ENCODE peak calls at places on chromosomes 7 and 10, in ten cellular contexts. One of them, this sample, is unnamed. For H3K9me3, the result is how much of the 10 kb centered on the place peaks cover.

GRCh38 chr10:69730251-69731156 is 71.2 kb upstream of the COL13A1 start:
- DNase-seq in OCI-LY7: no peak
- DNase-seq in naive thymus-derived CD4-positive, alpha-beta T cell: no peak
- DNase-seq in hepatocyte: peak
- DNase-seq in esophagus squamous epithelium: no peak
- DNase-seq in aorta: no peak
- DNase-seq in right lobe of liver: no peak
- DNase-seq in breast epithelium: no peak
- DNase-seq in mucosa of descending colon: peak
- DNase-seq in CD8-positive, alpha-beta T cell: no peak
- DNase-seq in this sample: no peak

GRCh38 chr7:107105591-107106245 is 61.2 kb downstream of the PRKAR2B start:
- DNase-seq in OCI-LY7: no peak
- DNase-seq in naive thymus-derived CD4-positive, alpha-beta T cell: no peak
- DNase-seq in hepatocyte: no peak
- DNase-seq in esophagus squamous epithelium: no peak
- DNase-seq in aorta: no peak
- DNase-seq in right lobe of liver: no peak
- DNase-seq in breast epithelium: no peak
- DNase-seq in mucosa of descending colon: no peak
- DNase-seq in CD8-positive, alpha-beta T cell: no peak
- DNase-seq in this sample: no peak

GRCh38 chr7:40095695-40096327 is 38.6 kb downstream of the MPLKIP start:
- DNase-seq in OCI-LY7: no peak
- DNase-seq in naive thymus-derived CD4-positive, alpha-beta T cell: no peak
- DNase-seq in hepatocyte: no peak
- DNase-seq in esophagus squamous epithelium: no peak
- DNase-seq in aorta: no peak
- DNase-seq in right lobe of liver: no peak
- DNase-seq in breast epithelium: no peak
- DNase-seq in mucosa of descending colon: no peak
- DNase-seq in CD8-positive, alpha-beta T cell: no peak
- DNase-seq in this sample: no peak

GRCh38 chr7:112193915-112194502 is 12.2 kb downstream of the DOCK4 start:
- DNase-seq in OCI-LY7: no peak
- DNase-seq in naive thymus-derived CD4-positive, alpha-beta T cell: no peak
- DNase-seq in hepatocyte: no peak
- DNase-seq in esophagus squamous epithelium: no peak
- DNase-seq in aorta: no peak
- DNase-seq in right lobe of liver: no peak
- DNase-seq in breast epithelium: no peak
- DNase-seq in mucosa of descending colon: no peak
- DNase-seq in CD8-positive, alpha-beta T cell: no peak
- DNase-seq in this sample: no peak

GRCh38 chr7:81606078-81606863 is 163.6 kb downstream of the HGF start:
- DNase-seq in OCI-LY7: no peak
- DNase-seq in naive thymus-derived CD4-positive, alpha-beta T cell: no peak
- DNase-seq in hepatocyte: no peak
- DNase-seq in esophagus squamous epithelium: no peak
- DNase-seq in aorta: no peak
- DNase-seq in right lobe of liver: no peak
- DNase-seq in breast epithelium: no peak
- DNase-seq in mucosa of descending colon: no peak
- DNase-seq in CD8-positive, alpha-beta T cell: no peak
- DNase-seq in this sample: no peak

GRCh38 chr7:123492485-123492884 is 41.9 kb downstream of the IQUB start:
- DNase-seq in OCI-LY7: no peak
- DNase-seq in naive thymus-derived CD4-positive, alpha-beta T cell: no peak
- DNase-seq in hepatocyte: no peak
- DNase-seq in esophagus squamous epithelium: no peak
- DNase-seq in aorta: no peak
- DNase-seq in right lobe of liver: no peak
- DNase-seq in breast epithelium: no peak
- DNase-seq in mucosa of descending colon: no peak
- DNase-seq in CD8-positive, alpha-beta T cell: no peak
- DNase-seq in this sample: no peak

GRCh38 chr7:155809332-155809946 is 2.8 kb downstream of the SHH start:
- DNase-seq in OCI-LY7: no peak
- DNase-seq in naive thymus-derived CD4-positive, alpha-beta T cell: no peak
- DNase-seq in hepatocyte: no peak
- DNase-seq in esophagus squamous epithelium: no peak
- DNase-seq in aorta: no peak
- DNase-seq in right lobe of liver: no peak
- DNase-seq in breast epithelium: no peak
- DNase-seq in mucosa of descending colon: no peak
- DNase-seq in CD8-positive, alpha-beta T cell: no peak
- DNase-seq in this sample: no peak

GRCh38 chr10:12609435-12609834 is 260.1 kb downstream of the CAMK1D start:
- DNase-seq in OCI-LY7: no peak
- DNase-seq in naive thymus-derived CD4-positive, alpha-beta T cell: no peak
- DNase-seq in hepatocyte: no peak
- DNase-seq in esophagus squamous epithelium: no peak
- DNase-seq in aorta: no peak
- DNase-seq in right lobe of liver: no peak
- DNase-seq in breast epithelium: no peak
- DNase-seq in mucosa of descending colon: no peak
- DNase-seq in CD8-positive, alpha-beta T cell: no peak
- DNase-seq in this sample: no peak

GRCh38 chr10:129031233-129032150 is 435.5 kb upstream of the MGMT start:
- DNase-seq in OCI-LY7: peak
- DNase-seq in naive thymus-derived CD4-positive, alpha-beta T cell: peak
- DNase-seq in hepatocyte: peak
- DNase-seq in esophagus squamous epithelium: no peak
- DNase-seq in aorta: peak
- DNase-seq in right lobe of liver: peak
- DNase-seq in breast epithelium: no peak
- DNase-seq in mucosa of descending colon: peak
- DNase-seq in CD8-positive, alpha-beta T cell: no peak
- DNase-seq in this sample: peak

GRCh38 chr10:86876748-86877147 is 80.7 kb downstream of the MMRN2 start:
- DNase-seq in OCI-LY7: no peak
- DNase-seq in naive thymus-derived CD4-positive, alpha-beta T cell: no peak
- DNase-seq in hepatocyte: peak
- DNase-seq in esophagus squamous epithelium: no peak
- DNase-seq in aorta: no peak
- DNase-seq in right lobe of liver: no peak
- DNase-seq in breast epithelium: no peak
- DNase-seq in mucosa of descending colon: no peak
- DNase-seq in CD8-positive, alpha-beta T cell: no peak
- DNase-seq in this sample: no peak

DNA sequence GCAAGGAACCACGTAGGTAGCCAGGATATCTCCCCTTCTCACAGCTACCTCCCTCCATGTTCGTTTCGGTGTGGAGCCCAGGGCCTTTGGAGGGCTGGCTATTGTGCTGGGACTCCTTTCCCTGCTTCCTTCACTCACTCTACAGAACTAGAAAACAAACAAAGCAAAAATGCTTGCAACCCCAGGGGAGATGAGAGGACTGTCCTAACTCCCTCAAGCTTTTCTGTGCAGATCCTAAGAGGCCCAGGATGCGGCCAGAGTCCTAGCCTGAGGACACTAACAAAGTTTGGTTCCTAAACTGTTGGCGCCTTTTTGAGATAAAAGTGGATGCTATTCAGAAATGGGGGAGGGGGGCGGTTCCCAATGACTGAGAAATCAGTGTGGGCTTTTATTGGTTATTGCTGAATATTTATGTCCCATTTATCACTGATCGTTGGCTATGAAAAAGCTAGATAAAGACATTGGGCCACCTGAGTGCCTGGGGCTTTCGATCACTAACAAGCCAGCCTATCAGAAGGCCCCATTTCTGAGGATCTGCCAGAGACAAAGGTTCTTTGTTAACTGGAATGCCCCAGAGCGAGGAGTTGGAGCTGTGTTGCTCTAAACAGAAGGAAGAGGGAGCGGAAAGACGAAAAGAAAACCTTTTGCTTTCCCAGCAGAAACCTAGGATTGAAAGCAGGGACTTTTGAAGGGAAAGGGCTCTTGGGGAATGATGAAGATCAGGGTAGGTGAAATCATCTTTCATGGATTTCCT is 95.2 kb upstream of the EGR2 start:
- DNase-seq in OCI-LY7: no peak
- DNase-seq in naive thymus-derived CD4-positive, alpha-beta T cell: no peak
- DNase-seq in hepatocyte: no peak
- DNase-seq in esophagus squamous epithelium: no peak
- DNase-seq in aorta: no peak
- DNase-seq in right lobe of liver: no peak
- DNase-seq in breast epithelium: no peak
- DNase-seq in mucosa of descending colon: no peak
- DNase-seq in CD8-positive, alpha-beta T cell: no peak
- DNase-seq in this sample: no peak
- H3K4me3 ChIP-seq in OCI-LY7: no peak
- H3K4me3 ChIP-seq in naive thymus-derived CD4-positive, alpha-beta T cell: no peak
- H3K4me3 ChIP-seq in hepatocyte: no peak
- H3K4me3 ChIP-seq in esophagus squamous epithelium: no peak
- H3K4me3 ChIP-seq in aorta: no peak
- H3K4me3 ChIP-seq in right lobe of liver: no peak
- H3K4me3 ChIP-seq in breast epithelium: no peak
- H3K4me3 ChIP-seq in mucosa of descending colon: no peak
- H3K4me3 ChIP-seq in CD8-positive, alpha-beta T cell: no peak
- H3K4me3 ChIP-seq in this sample: no peak

GRCh38 chr10:30977385-30977784 is 54.3 kb downstream of the ZNF438 start:
- DNase-seq in OCI-LY7: no peak
- DNase-seq in naive thymus-derived CD4-positive, alpha-beta T cell: no peak
- DNase-seq in hepatocyte: no peak
- DNase-seq in esophagus squamous epithelium: no peak
- DNase-seq in aorta: no peak
- DNase-seq in right lobe of liver: no peak
- DNase-seq in breast epithelium: no peak
- DNase-seq in mucosa of descending colon: no peak
- DNase-seq in CD8-positive, alpha-beta T cell: no peak
- DNase-seq in this sample: no peak

GRCh38 chr10:30984563-30985328 is 46.9 kb downstream of the ZNF438 start:
- DNase-seq in OCI-LY7: no peak
- DNase-seq in naive thymus-derived CD4-positive, alpha-beta T cell: no peak
- DNase-seq in hepatocyte: no peak
- DNase-seq in esophagus squamous epithelium: no peak
- DNase-seq in aorta: no peak
- DNase-seq in right lobe of liver: no peak
- DNase-seq in breast epithelium: no peak
- DNase-seq in mucosa of descending colon: no peak
- DNase-seq in CD8-positive, alpha-beta T cell: no peak
- DNase-seq in this sample: no peak

GRCh38 chr10:30979956-30980355 is 51.7 kb downstream of the ZNF438 start:
- DNase-seq in OCI-LY7: no peak
- DNase-seq in naive thymus-derived CD4-positive, alpha-beta T cell: no peak
- DNase-seq in hepatocyte: no peak
- DNase-seq in esophagus squamous epithelium: no peak
- DNase-seq in aorta: no peak
- DNase-seq in right lobe of liver: no peak
- DNase-seq in breast epithelium: no peak
- DNase-seq in mucosa of descending colon: no peak
- DNase-seq in CD8-positive, alpha-beta T cell: no peak
- DNase-seq in this sample: no peak

GRCh38 chr10:30985552-30985951 is 46.1 kb downstream of the ZNF438 start:
- DNase-seq in OCI-LY7: no peak
- DNase-seq in naive thymus-derived CD4-positive, alpha-beta T cell: no peak
- DNase-seq in hepatocyte: no peak
- DNase-seq in esophagus squamous epithelium: no peak
- DNase-seq in aorta: no peak
- DNase-seq in right lobe of liver: no peak
- DNase-seq in breast epithelium: no peak
- DNase-seq in mucosa of descending colon: no peak
- DNase-seq in CD8-positive, alpha-beta T cell: no peak
- DNase-seq in this sample: no peak

DNA sequence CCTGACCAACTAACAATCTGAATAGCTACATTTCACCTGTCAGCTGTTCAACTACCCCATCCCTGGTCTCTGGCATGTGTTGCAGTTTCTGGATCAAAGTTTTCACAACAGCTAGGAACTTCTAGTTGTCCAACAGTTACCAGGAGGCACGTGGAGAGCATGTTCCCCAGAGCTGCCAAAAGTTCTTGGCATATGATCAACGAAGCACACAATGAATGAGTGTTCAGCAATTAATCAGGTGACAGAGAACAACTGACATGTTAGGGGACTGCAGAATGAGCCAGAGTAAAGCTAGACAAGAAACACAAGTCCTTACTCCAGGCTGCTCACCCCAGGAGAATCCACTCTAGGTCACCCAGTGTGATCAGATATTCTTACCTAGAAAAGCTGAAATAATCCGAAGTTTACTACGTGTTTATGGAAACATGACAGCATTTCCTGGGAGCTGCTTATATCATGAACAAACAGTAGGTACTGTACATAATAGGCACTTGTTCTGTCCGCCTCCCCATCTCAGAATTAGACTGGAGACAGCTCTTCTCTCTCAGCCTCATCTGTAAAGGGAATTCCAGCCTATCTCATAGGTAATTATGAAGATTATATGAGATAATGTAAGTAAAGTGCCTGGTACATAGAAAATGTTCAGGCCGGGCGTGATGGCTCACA is 50.6 kb downstream of the ZNF438 start:
- DNase-seq in OCI-LY7: no peak
- DNase-seq in naive thymus-derived CD4-positive, alpha-beta T cell: no peak
- DNase-seq in hepatocyte: no peak
- DNase-seq in esophagus squamous epithelium: no peak
- DNase-seq in aorta: no peak
- DNase-seq in right lobe of liver: peak
- DNase-seq in breast epithelium: no peak
- DNase-seq in mucosa of descending colon: peak
- DNase-seq in CD8-positive, alpha-beta T cell: no peak
- DNase-seq in this sample: no peak
- H3K9me3 ChIP-seq in OCI-LY7: under half
- H3K9me3 ChIP-seq in naive thymus-derived CD4-positive, alpha-beta T cell: under half
- H3K9me3 ChIP-seq in hepatocyte: under half
- H3K9me3 ChIP-seq in esophagus squamous epithelium: under half
- H3K9me3 ChIP-seq in aorta: under half
- H3K9me3 ChIP-seq in right lobe of liver: under half
- H3K9me3 ChIP-seq in breast epithelium: under half
- H3K9me3 ChIP-seq in mucosa of descending colon: under half
- H3K9me3 ChIP-seq in CD8-positive, alpha-beta T cell: under half
- H3K9me3 ChIP-seq in this sample: under half

GRCh38 chr10:35340975-35341374 is 4.7 kb downstream of the CCNY start:
- DNase-seq in OCI-LY7: no peak
- DNase-seq in naive thymus-derived CD4-positive, alpha-beta T cell: peak
- DNase-seq in hepatocyte: no peak
- DNase-seq in esophagus squamous epithelium: no peak
- DNase-seq in aorta: no peak
- DNase-seq in right lobe of liver: no peak
- DNase-seq in breast epithelium: no peak
- DNase-seq in mucosa of descending colon: no peak
- DNase-seq in CD8-positive, alpha-beta T cell: no peak
- DNase-seq in this sample: no peak
- H3K4me3 ChIP-seq in OCI-LY7: peak
- H3K4me3 ChIP-seq in naive thymus-derived CD4-positive, alpha-beta T cell: peak
- H3K4me3 ChIP-seq in hepatocyte: no peak
- H3K4me3 ChIP-seq in esophagus squamous epithelium: no peak
- H3K4me3 ChIP-seq in aorta: no peak
- H3K4me3 ChIP-seq in right lobe of liver: no peak
- H3K4me3 ChIP-seq in breast epithelium: no peak
- H3K4me3 ChIP-seq in mucosa of descending colon: no peak
- H3K4me3 ChIP-seq in CD8-positive, alpha-beta T cell: no peak
- H3K4me3 ChIP-seq in this sample: peak

DNA sequence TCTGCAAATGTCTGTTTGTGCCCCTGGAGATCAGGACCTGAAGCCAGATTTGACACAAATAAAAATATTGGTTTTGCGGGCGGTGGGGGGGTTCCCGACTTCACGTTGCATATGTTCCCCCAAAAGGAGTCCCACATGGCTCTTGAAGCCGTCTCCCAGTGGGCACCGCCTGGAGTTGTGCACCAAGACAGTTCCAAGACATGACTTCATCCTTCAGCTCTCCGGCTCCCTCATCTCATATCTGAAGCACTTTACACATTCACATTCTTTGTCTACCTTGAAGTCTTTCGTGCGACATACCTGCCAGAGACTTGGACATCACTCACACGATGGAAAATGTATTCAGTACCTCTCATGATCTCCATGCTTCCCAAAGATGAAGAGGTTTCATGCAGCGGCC is 362.8 kb upstream of the FOXK1 start:
- DNase-seq in OCI-LY7: no peak
- DNase-seq in naive thymus-derived CD4-positive, alpha-beta T cell: no peak
- DNase-seq in hepatocyte: no peak
- DNase-seq in esophagus squamous epithelium: no peak
- DNase-seq in aorta: no peak
- DNase-seq in right lobe of liver: no peak
- DNase-seq in breast epithelium: no peak
- DNase-seq in mucosa of descending colon: no peak
- DNase-seq in CD8-positive, alpha-beta T cell: no peak
- DNase-seq in this sample: no peak
- H3K9me3 ChIP-seq in OCI-LY7: under half
- H3K9me3 ChIP-seq in naive thymus-derived CD4-positive, alpha-beta T cell: under half
- H3K9me3 ChIP-seq in hepatocyte: under half
- H3K9me3 ChIP-seq in esophagus squamous epithelium: under half
- H3K9me3 ChIP-seq in aorta: under half
- H3K9me3 ChIP-seq in right lobe of liver: under half
- H3K9me3 ChIP-seq in breast epithelium: under half
- H3K9me3 ChIP-seq in mucosa of descending colon: under half
- H3K9me3 ChIP-seq in CD8-positive, alpha-beta T cell: under half
- H3K9me3 ChIP-seq in this sample: under half